ENCODE peak calls at places on chromosomes 5 and 9, in six cellular contexts. C, R, G, K, U and B are unnamed samples.

GRCh38 chr5:14373685-14374084 is 207.9 kb upstream of the OTULINL start:
- DNase-seq in C (no peak), R (no peak), G (no peak), K (no peak), U (no peak), B (no peak)

GRCh38 chr5:75167345-75167744 is 69.3 kb downstream of the ANKRD31 start:
- DNase-seq in C (no peak), R (peak), G (no peak), K (peak), U (no peak), B (peak)

GRCh38 chr5:98424681-98425454 is 348.6 kb upstream of the RGMB start:
- DNase-seq in C (peak), R (no peak), G (no peak), K (no peak), U (no peak), B (no peak)

GRCh38 chr9:129347323-129348120 is 169.5 kb upstream of the IER5L start:
- DNase-seq in C (peak), R (no peak), G (no peak), K (no peak), U (no peak), B (no peak)

GRCh38 chr9:124038239-124038638 is 26.7 kb downstream of the LHX2 start:
- DNase-seq in C (no peak), R (peak), G (no peak), K (no peak), U (no peak), B (no peak)

GRCh38 chr9:87350915-87351314 is 146.8 kb upstream of the DAPK1 start:
- DNase-seq in C (no peak), R (no peak), G (no peak), K (no peak), U (no peak), B (no peak)

GRCh38 chr9:98836206-98836605 is 28.7 kb downstream of the GALNT12 start:
- DNase-seq in C (no peak), R (no peak), G (no peak), K (no peak), U (no peak), B (no peak)

GRCh38 chr5:159094745-159095144 is 5.0 kb downstream of the EBF1 start:
- DNase-seq in C (peak), R (peak), G (no peak), K (peak), U (no peak), B (no peak)

GRCh38 chr9:130940023-130940549 is 1.0 kb upstream of the FIBCD1 start:
- DNase-seq in C (no peak), R (no peak), G (no peak), K (peak), U (no peak), B (no peak)

GRCh38 chr5:109900453-109900852 is 210.7 kb downstream of the MAN2A1 start:
- DNase-seq in C (no peak), R (no peak), G (no peak), K (no peak), U (no peak), B (no peak)

GRCh38 chr5:150559701-150560100 is 51.8 kb downstream of the NDST1 start:
- DNase-seq in C (peak), R (peak), G (no peak), K (no peak), U (no peak), B (peak)

GRCh38 chr5:168273056-168273980 is 18.1 kb upstream of the WWC1 start:
- DNase-seq in C (no peak), R (no peak), G (no peak), K (no peak), U (no peak), B (no peak)

GRCh38 chr9:127979333-127980055 is 1.3 kb downstream of the EEIG1 start:
- DNase-seq in C (peak), R (peak), G (no peak), K (peak), U (no peak), B (no peak)

GRCh38 chr9:130445268-130445983 is 665 bp downstream of the ASS1 start:
- DNase-seq in C (no peak), R (peak), G (no peak), K (no peak), U (no peak), B (peak)

GRCh38 chr9:102974530-102974929 is 20.6 kb upstream of the CYLC2 start:
- DNase-seq in C (no peak), R (no peak), G (no peak), K (no peak), U (no peak), B (no peak)

GRCh38 chr9:13209498-13209897 is 70.0 kb downstream of the MPDZ start:
- DNase-seq in C (no peak), R (no peak), G (no peak), K (no peak), U (no peak), B (no peak)

GRCh38 chr9:75541778-75542177 is 348.7 kb upstream of the PCSK5 start:
- DNase-seq in C (no peak), R (no peak), G (no peak), K (no peak), U (no peak), B (no peak)

GRCh38 chr9:281753-282645 is 67.3 kb downstream of the DOCK8 start:
- DNase-seq in C (no peak), R (no peak), G (no peak), K (no peak), U (no peak), B (no peak)

GRCh38 chr9:93955356-93956182 is 414 bp upstream of the BARX1 start:
- DNase-seq in C (no peak), R (peak), G (no peak), K (peak), U (no peak), B (no peak)

GRCh38 chr5:59769832-59770231 is 123.7 kb downstream of the PDE4D start:
- DNase-seq in C (no peak), R (no peak), G (no peak), K (no peak), U (no peak), B (no peak)

GRCh38 chr5:56631719-56632118 is 183.6 kb upstream of the MAP3K1 start:
- DNase-seq in C (no peak), R (no peak), G (no peak), K (no peak), U (no peak), B (no peak)

GRCh38 chr5:14267166-14267838 is 124.2 kb downstream of the TRIO start:
- DNase-seq in C (no peak), R (peak), G (no peak), K (no peak), U (no peak), B (peak)

GRCh38 chr5:59773286-59773685 is 120.2 kb downstream of the PDE4D start:
- DNase-seq in C (no peak), R (peak), G (no peak), K (no peak), U (no peak), B (no peak)

GRCh38 chr9:72579190-72579589 is 57.8 kb downstream of the TMC1 start:
- DNase-seq in C (peak), R (no peak), G (no peak), K (no peak), U (no peak), B (peak)

DNA sequence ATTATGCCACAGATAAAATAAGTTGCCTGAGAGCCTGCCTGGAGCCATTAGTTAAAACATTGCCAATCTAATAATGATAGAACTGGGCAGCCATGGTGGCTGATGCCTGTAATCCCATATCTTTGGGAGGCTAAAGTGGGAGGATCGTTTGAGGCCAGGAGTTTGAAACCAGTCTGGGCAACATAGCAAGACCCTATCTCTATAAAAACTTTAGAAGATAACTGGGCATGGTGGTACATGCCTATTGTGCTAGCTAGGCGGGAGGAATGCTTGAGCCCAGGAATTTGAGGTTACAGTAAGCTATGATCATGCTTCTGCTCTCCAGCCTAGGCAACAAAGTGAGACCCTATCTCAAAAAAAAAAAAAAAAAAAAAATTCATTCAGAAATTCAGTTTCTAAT is 52.6 kb downstream of the RAI14 start:
- DNase-seq in C (no peak), R (no peak), G (no peak), K (no peak), U (no peak), B (peak)
- H2AK5ac ChIP-seq in C (peak), R (no peak), G (no peak), K (no peak), U (no peak), B (peak)

DNA sequence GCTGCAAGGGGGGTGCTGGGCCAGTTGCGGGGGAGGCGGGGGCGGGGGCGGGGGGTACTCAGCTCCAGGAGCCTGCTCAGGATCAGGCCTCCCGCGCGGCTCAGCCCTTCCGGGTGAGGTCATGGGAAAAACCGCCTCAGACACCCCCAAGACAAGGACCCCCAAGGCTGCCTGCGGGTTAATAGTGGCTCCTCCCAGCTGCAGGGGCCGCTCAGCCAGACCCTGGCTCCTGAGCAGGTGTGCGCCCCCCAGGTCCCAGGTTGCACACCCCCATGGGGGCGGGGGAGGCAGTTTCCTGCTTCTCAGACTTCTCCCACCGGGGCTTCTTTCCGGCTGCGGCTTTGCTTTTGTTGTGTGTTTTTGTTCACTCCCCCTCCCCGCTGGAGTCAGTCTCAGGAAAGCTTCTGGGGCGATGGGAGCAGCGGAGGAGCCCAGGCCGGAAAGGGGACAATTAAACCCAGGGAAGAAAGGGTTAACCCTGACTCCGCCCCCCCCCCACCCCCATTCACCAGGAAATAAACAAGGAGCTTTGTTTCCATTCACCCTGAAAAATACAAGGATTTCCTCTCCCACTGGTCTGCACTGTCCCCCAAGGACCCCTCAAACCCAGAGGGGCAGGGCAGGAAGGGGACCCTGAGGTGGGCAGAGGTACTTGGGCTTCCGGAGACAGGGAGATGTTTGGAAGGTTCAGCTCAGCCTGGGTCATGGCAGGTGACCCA is 42.3 kb upstream of the NOTCH1 start:
- DNase-seq in C (no peak), R (peak), G (peak), K (peak), U (peak), B (no peak)
- H2AK5ac ChIP-seq in C (peak), R (peak), G (peak), K (no peak), U (peak), B (peak)

DNA sequence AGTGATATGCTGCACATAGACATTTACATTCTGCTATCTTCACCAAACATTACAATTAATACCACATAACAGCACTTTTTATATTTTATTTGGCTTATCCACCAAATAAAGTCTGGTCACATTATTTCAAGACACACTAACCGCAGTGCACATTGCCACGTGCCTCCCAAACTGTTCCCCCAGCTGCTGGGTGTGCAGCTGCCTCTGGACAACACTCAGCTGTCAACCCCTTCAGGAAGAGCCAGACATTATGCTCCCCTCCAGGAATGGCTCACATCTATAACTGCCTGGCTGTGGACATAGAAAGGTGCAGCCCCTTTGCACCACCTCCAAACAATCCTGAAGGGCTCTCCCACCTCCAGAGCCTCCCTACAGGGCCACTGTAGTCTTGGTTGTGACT is 372.4 kb downstream of the CTNND2 start:
- DNase-seq in C (no peak), R (no peak), G (no peak), K (no peak), U (no peak), B (no peak)
- H2AK5ac ChIP-seq in C (no peak), R (no peak), G (no peak), K (no peak), U (no peak), B (no peak)

DNA sequence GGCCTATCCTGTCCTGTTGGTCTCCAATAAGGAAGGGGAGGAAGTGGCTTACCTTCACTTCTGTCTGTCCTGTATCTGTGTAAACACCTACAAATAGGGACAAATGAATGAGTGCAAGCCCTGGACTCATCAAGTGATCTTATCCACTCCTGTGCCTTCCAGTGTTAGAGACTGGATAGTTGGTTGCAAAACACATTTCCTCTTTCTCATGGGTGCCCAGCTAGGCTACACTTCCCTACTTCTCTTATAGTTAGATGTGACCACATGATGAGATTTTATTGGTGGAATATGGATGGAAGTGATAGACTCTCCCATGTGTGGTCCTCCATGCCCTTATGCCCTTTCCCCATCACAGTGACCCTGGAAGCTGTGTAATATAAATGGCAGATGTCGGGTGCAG is 16.9 kb upstream of the PFDN1 start:
- DNase-seq in C (no peak), R (no peak), G (no peak), K (no peak), U (no peak), B (no peak)
- H2AK5ac ChIP-seq in C (no peak), R (no peak), G (no peak), K (no peak), U (no peak), B (no peak)

GRCh38 chr9:69759478-69760277 is at the start of gene PTAR1:
- DNase-seq in C (peak), R (peak), G (peak), K (peak), U (peak), B (peak)
- H2AK5ac ChIP-seq in C (peak), R (no peak), G (no peak), K (no peak), U (no peak), B (no peak)